ENCODE peak calls at places on chromosomes 11 and 22, in four cellular contexts. One of them, this sample, is unnamed.

GRCh38 chr11:78038697-78039313 is 15.7 kb upstream of the KCTD14 start:
- DNase-seq in A549: no peak
- DNase-seq in HepG2: peak; percentile 90
- DNase-seq in K562: no peak
- DNase-seq in this sample: no peak

GRCh38 chr11:133531971-133532651 is at the start of gene OPCML:
- DNase-seq in A549: no peak
- DNase-seq in HepG2: no peak
- DNase-seq in K562: no peak
- DNase-seq in this sample: no peak

GRCh38 chr11:100800202-100800601 is 113.1 kb downstream of the ARHGAP42 start:
- DNase-seq in A549: no peak
- DNase-seq in HepG2: no peak
- DNase-seq in K562: no peak
- DNase-seq in this sample: no peak

GRCh38 chr11:86101941-86102407 is 33.1 kb upstream of the PICALM start:
- DNase-seq in A549: no peak
- DNase-seq in HepG2: no peak
- DNase-seq in K562: no peak
- DNase-seq in this sample: no peak

GRCh38 chr11:81644239-81644840 is 1089.3 kb downstream of the FAM181B start:
- DNase-seq in A549: peak; percentile 3
- DNase-seq in HepG2: peak; percentile 60
- DNase-seq in K562: peak; percentile 53
- DNase-seq in this sample: no peak

GRCh38 chr11:74256370-74257133 is 54.9 kb downstream of the P4HA3 start:
- DNase-seq in A549: no peak
- DNase-seq in HepG2: peak; percentile 5
- DNase-seq in K562: no peak
- DNase-seq in this sample: no peak

GRCh38 chr11:43547411-43547718 is 133.2 kb upstream of the HSD17B12 start:
- DNase-seq in A549: no peak
- DNase-seq in HepG2: no peak
- DNase-seq in K562: no peak
- DNase-seq in this sample: no peak

GRCh38 chr11:94751216-94751612 is 16.9 kb upstream of the AMOTL1 start:
- DNase-seq in A549: no peak
- DNase-seq in HepG2: no peak
- DNase-seq in K562: no peak
- DNase-seq in this sample: no peak

GRCh38 chr11:75427181-75427580 is 5.8 kb downstream of the KLHL35 start:
- DNase-seq in A549: no peak
- DNase-seq in HepG2: no peak
- DNase-seq in K562: no peak
- DNase-seq in this sample: no peak

GRCh38 chr22:30283342-30283741 is 6.0 kb downstream of the CASTOR1 start:
- DNase-seq in A549: no peak
- DNase-seq in HepG2: no peak
- DNase-seq in K562: no peak
- DNase-seq in this sample: no peak

GRCh38 chr11:74055938-74056337 is 47.1 kb upstream of the UCP3 start:
- DNase-seq in A549: peak; percentile 25
- DNase-seq in HepG2: peak; percentile 40
- DNase-seq in K562: no peak
- DNase-seq in this sample: no peak

GRCh38 chr22:36510966-36511881 is 4.4 kb upstream of the FOXRED2 start:
- DNase-seq in A549: peak; percentile 52
- DNase-seq in HepG2: peak; percentile 54
- DNase-seq in K562: peak; percentile 26
- DNase-seq in this sample: no peak

GRCh38 chr22:35191412-35191811 is 65.9 kb upstream of the HMGXB4 start:
- DNase-seq in A549: no peak
- DNase-seq in HepG2: peak; percentile 23
- DNase-seq in K562: no peak
- DNase-seq in this sample: no peak

GRCh38 chr22:35580351-35581022 is 36.6 kb downstream of the MB start:
- DNase-seq in A549: no peak
- DNase-seq in HepG2: no peak
- DNase-seq in K562: no peak
- DNase-seq in this sample: no peak

GRCh38 chr11:118565062-118565461 is 669 bp downstream of the IFT46 start:
- DNase-seq in A549: no peak
- DNase-seq in HepG2: no peak
- DNase-seq in K562: no peak
- DNase-seq in this sample: no peak

GRCh38 chr11:59807047-59807446 is 3.5 kb downstream of the MRPL16 start:
- DNase-seq in A549: no peak
- DNase-seq in HepG2: peak; percentile 50
- DNase-seq in K562: no peak
- DNase-seq in this sample: no peak

GRCh38 chr11:59801160-59801706 is 9.3 kb downstream of the MRPL16 start:
- DNase-seq in A549: no peak
- DNase-seq in HepG2: no peak
- DNase-seq in K562: no peak
- DNase-seq in this sample: no peak

GRCh38 chr11:59801981-59802638 is 8.5 kb downstream of the MRPL16 start:
- DNase-seq in A549: no peak
- DNase-seq in HepG2: no peak
- DNase-seq in K562: no peak
- DNase-seq in this sample: no peak

GRCh38 chr11:59800390-59801037 is 10.1 kb downstream of the MRPL16 start:
- DNase-seq in A549: no peak
- DNase-seq in HepG2: no peak
- DNase-seq in K562: no peak
- DNase-seq in this sample: no peak

GRCh38 chr11:59802639-59803176 is 7.9 kb downstream of the MRPL16 start:
- DNase-seq in A549: no peak
- DNase-seq in HepG2: peak; percentile 51
- DNase-seq in K562: peak; percentile 54
- DNase-seq in this sample: no peak
- TF ChIP-seq HDAC2 in A549: no peak
- TF ChIP-seq HDAC2 in HepG2: no peak
- TF ChIP-seq HDAC2 in K562: no peak
- TF ChIP-seq HDAC2 in this sample: no peak

DNA sequence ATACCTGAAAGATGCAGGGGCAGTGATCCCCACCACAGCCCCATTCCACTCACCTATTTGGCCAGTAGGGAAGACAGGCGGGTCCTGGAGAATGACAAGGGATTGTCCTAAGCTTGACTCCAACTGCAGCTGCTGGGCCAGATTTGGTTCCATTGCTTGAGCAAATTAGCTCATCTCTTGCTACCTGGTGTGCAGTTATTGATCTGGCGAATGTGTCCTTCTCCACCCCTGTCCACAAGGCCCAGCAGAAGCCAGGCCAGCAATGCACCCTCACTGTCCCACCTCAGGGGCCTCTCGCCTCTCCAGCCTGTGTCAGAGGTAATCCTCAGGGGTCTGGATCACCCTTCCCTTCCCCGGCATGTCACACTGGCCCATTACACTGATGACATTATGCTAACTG is 23.3 kb downstream of the TSPAN32 start:
- DNase-seq in A549: no peak
- DNase-seq in HepG2: no peak
- DNase-seq in K562: no peak
- DNase-seq in this sample: no peak
- TF ChIP-seq CHD4 in A549: no peak
- TF ChIP-seq CHD4 in HepG2: no peak
- TF ChIP-seq CHD4 in K562: no peak
- TF ChIP-seq CHD4 in this sample: no peak

GRCh38 chr11:116953525-116954284 is 116.3 kb upstream of the APOA1 start:
- DNase-seq in A549: no peak
- DNase-seq in HepG2: no peak
- DNase-seq in K562: no peak
- DNase-seq in this sample: no peak
- TF ChIP-seq HDAC2 in A549: no peak
- TF ChIP-seq HDAC2 in HepG2: no peak
- TF ChIP-seq HDAC2 in K562: no peak
- TF ChIP-seq HDAC2 in this sample: no peak

GRCh38 chr11:92306966-92307504 is 82.4 kb downstream of the FAT3 start:
- DNase-seq in A549: no peak
- DNase-seq in HepG2: no peak
- DNase-seq in K562: no peak
- DNase-seq in this sample: no peak
- TF ChIP-seq CHD4 in A549: no peak
- TF ChIP-seq CHD4 in HepG2: no peak
- TF ChIP-seq CHD4 in K562: no peak
- TF ChIP-seq CHD4 in this sample: no peak

GRCh38 chr22:24420072-24420976 is 7.1 kb upstream of the ADORA2A start:
- DNase-seq in A549: no peak
- DNase-seq in HepG2: peak; percentile 43
- DNase-seq in K562: no peak
- DNase-seq in this sample: no peak
- TF ChIP-seq HDAC2 in A549: no peak
- TF ChIP-seq HDAC2 in HepG2: peak; percentile 59
- TF ChIP-seq HDAC2 in K562: no peak
- TF ChIP-seq HDAC2 in this sample: no peak

DNA sequence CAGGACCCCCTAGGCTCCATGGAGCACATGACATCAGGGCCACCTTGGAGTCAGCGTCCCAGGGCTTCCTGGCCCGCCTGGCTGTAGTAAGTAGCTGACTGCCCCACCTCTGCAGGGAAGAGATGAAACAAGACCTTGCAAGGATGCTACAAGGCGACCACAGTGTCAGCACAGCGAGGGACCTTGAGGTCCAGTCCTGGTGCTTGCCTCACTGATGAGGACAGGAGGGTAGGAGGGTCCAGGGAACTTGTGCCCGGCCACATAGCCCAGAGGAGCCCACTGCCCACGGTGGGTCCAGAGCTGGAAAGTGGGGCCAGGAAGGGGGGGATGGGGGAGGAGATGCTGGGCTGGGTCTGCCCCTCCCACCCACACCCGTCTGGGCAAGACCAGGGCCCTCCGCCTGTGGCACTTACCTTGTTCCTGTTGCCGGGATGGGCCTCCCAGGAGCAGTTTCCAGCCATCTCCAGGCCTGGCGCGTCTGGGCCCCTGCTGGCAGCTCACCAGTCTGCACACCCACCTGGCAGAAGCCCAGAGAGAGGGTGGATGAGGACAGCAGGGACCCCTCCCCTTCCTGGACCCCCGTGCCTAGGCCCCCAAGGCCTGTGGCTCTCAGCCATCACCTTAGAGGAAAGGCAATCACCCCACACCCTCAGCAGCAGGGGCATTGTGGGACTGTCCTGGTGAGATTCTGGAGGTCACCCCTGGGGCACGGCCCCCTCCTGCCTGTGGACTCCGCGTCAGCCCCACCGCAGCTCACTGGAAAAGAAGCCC is 3.4 kb downstream of the MRGPRF start:
- DNase-seq in A549: no peak
- DNase-seq in HepG2: no peak
- DNase-seq in K562: no peak
- DNase-seq in this sample: no peak
- TF ChIP-seq CHD4 in A549: no peak
- TF ChIP-seq CHD4 in HepG2: no peak
- TF ChIP-seq CHD4 in K562: no peak
- TF ChIP-seq CHD4 in this sample: no peak